ENCODE peak calls at places on chromosomes 16 and 17, in nine cellular contexts. J is GM23338; U is BE2C; K is body of pancreas; B is CD4-positive, alpha-beta memory T cell; A is PC-9; R is lung; I is sigmoid colon; Y is uterus. C is an unnamed sample.

GRCh38 chr16:88338896-88339295 is 43.9 kb upstream of the ZNF469 start:
- DNase-seq in Y (no peak), I (no peak), K (no peak), U (no peak), J (no peak), B (no peak), R (no peak), A (no peak), C (no peak)

GRCh38 chr17:67829331-67829730 is 4.0 kb downstream of the BPTF start:
- DNase-seq in I (no peak), Y (no peak), U (no peak), K (no peak), A (no peak), J (peak; percentile 27), R (no peak), B (peak; percentile 22), C (peak; percentile 7)

GRCh38 chr17:51601622-51602261 is 341.4 kb downstream of the UTP18 start:
- DNase-seq in Y (no peak), U (no peak), K (no peak), J (no peak), R (no peak), I (no peak), B (no peak), A (no peak), C (no peak)

GRCh38 chr17:18993876-18994275 is 10.7 kb downstream of the FAM83G start:
- DNase-seq in K (no peak), R (no peak), I (no peak), J (no peak), A (no peak), B (no peak), Y (no peak), U (no peak), C (no peak)

GRCh38 chr16:24208710-24209109 is 47.4 kb upstream of the CACNG3 start:
- DNase-seq in R (no peak), A (no peak), Y (no peak), J (peak; percentile 48), U (no peak), K (no peak), I (no peak), B (no peak), C (no peak)

GRCh38 chr16:11797957-11798299 is 870 bp upstream of the ZC3H7A start:
- DNase-seq in U (peak; percentile 35), Y (no peak), K (peak; percentile 29), R (no peak), B (no peak), I (no peak), J (no peak), A (no peak), C (no peak)

GRCh38 chr16:24580665-24581064 is 41.3 kb downstream of the RBBP6 start:
- DNase-seq in B (no peak), J (no peak), A (no peak), I (no peak), R (no peak), U (no peak), K (no peak), Y (no peak), C (peak; percentile 47)

GRCh38 chr17:17258998-17259397 is 22.0 kb upstream of the FLCN start:
- DNase-seq in B (no peak), A (no peak), U (no peak), K (no peak), I (no peak), J (no peak), R (no peak), Y (no peak), C (no peak)

GRCh38 chr17:6420173-6420641 is 14.7 kb downstream of the AIPL1 start:
- DNase-seq in J (peak; percentile 75), I (no peak), U (no peak), A (no peak), R (no peak), Y (no peak), K (peak; percentile 28), B (no peak), C (no peak)

GRCh38 chr16:85284138-85284897 is 172.0 kb upstream of the CIBAR2 start:
- DNase-seq in Y (no peak), B (no peak), U (no peak), I (no peak), J (no peak), R (no peak), K (no peak), A (no peak), C (no peak)

GRCh38 chr16:7506363-7506762 is 173.7 kb downstream of the RBFOX1 start:
- DNase-seq in B (no peak), K (no peak), J (no peak), U (no peak), I (no peak), Y (no peak), R (no peak), A (no peak), C (no peak)

GRCh38 chr17:2138318-2138717 is 83.4 kb downstream of the HIC1 start:
- DNase-seq in J (no peak), A (no peak), U (peak; percentile 57), Y (no peak), I (no peak), R (no peak), B (peak; percentile 7), K (no peak), C (peak; percentile 58)

GRCh38 chr16:56620311-56620897 is 5.2 kb upstream of the MT1E start:
- DNase-seq in I (no peak), R (no peak), Y (no peak), K (no peak), U (no peak), J (no peak), A (no peak), B (no peak), C (no peak)

GRCh38 chr17:33531311-33531710 is 238.2 kb upstream of the ASIC2 start:
- DNase-seq in B (no peak), U (no peak), Y (no peak), A (no peak), J (no peak), I (no peak), R (no peak), K (no peak), C (no peak)

GRCh38 chr16:89922884-89923639 is at the start of gene TUBB3:
- DNase-seq in U (peak; percentile 94), R (peak; percentile 46), B (no peak), J (peak; percentile 91), Y (no peak), I (no peak), A (no peak), K (peak; percentile 67), C (peak; percentile 81)

GRCh38 chr16:19589771-19590302 is 34.3 kb downstream of the VPS35L start:
- DNase-seq in Y (no peak), R (no peak), U (no peak), A (peak; percentile 76), J (no peak), K (no peak), I (no peak), B (no peak), C (no peak)

GRCh38 chr17:21677126-21677910 is 15.0 kb upstream of the KCNJ18 start:
- DNase-seq in B (no peak), J (no peak), K (no peak), R (no peak), I (peak; percentile 53), U (no peak), A (no peak), Y (no peak), C (no peak)

GRCh38 chr17:13599808-13600398 is 1.8 kb downstream of the HS3ST3A1 start:
- DNase-seq in U (no peak), A (no peak), K (no peak), R (no peak), J (no peak), B (no peak), I (no peak), Y (no peak), C (peak; percentile 30)

DNA sequence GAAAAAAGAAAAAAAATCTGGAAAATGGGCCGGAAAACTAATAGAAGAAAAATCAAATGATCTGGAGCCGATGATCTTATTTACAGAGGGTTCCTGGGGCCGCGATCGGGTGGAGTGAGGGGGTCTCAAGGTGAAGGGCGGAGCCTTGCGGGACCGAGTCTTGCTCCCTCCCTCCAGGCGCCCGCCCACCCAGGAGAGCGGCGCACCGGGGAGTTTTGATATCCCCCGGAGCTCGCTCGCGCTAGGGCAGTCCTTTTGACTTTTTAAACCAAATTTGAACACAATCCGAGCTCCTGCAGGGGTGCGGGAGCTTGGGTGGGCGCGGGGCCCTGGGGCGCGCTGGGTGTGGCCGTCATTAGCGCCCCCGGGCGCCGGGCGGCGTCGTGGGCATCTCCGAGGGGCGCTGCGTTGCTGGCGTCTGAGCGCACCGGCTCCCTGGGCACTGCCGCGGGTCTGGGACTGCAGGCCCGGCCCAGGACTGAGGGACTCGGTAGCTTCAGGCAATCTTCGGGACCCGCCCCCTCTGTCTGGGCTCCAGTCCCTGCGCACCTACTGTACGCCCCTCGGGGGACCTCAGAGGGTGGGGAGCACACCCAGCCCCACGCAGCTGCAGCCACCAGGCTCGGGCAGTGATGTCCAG is 10.9 kb downstream of the MAF start:
- DNase-seq in R (no peak), J (peak; percentile 68), K (no peak), U (no peak), B (no peak), I (no peak), Y (peak; percentile 45), A (no peak), C (no peak)
- H3K4me3 ChIP-seq in R (peak overlapping the region; percentile 48), J (peak overlapping the region; percentile 77), K (no peak overlapping the region), U (no peak overlapping the region), B (peak overlapping the region; percentile 16), I (peak overlapping the region; percentile 50), Y (peak overlapping the region; percentile 44), A (no peak overlapping the region), C (peak overlapping the region; percentile 33)

DNA sequence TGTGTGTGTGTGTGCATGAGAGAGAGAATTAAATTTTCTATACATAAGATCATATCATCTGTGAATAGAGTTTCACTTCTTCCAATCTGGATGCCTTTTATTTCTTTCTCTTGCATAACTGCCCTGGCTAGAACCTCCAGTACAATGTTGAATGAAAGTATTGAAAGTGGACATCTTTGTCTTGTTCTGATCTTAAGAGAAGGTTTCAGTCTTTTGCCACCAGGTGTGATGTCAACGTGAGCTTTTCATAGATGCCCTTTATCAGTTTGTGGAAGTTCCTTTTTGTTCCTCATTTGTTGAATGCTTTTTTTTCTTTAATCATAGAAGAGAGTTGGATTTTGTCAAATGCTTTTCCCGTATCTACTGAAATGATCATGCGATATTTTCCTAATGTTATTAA is 63.3 kb downstream of the RNF213 start:
- DNase-seq in Y (no peak), R (no peak), U (no peak), A (no peak), I (no peak), K (no peak), B (no peak), J (no peak), C (no peak)
- H3K36me3 ChIP-seq in Y (no peaks in the 10 kb centered on the region), R (peaks cover 37% of the 10 kb centered on the region), U (peaks cover under 1% of the 10 kb centered on the region), A (peaks cover 5% of the 10 kb centered on the region), I (peaks cover 71% of the 10 kb centered on the region), K (peaks cover 30% of the 10 kb centered on the region), B (peaks cover 86% of the 10 kb centered on the region), J (peaks cover 18% of the 10 kb centered on the region), C (peaks cover 80% of the 10 kb centered on the region)

DNA sequence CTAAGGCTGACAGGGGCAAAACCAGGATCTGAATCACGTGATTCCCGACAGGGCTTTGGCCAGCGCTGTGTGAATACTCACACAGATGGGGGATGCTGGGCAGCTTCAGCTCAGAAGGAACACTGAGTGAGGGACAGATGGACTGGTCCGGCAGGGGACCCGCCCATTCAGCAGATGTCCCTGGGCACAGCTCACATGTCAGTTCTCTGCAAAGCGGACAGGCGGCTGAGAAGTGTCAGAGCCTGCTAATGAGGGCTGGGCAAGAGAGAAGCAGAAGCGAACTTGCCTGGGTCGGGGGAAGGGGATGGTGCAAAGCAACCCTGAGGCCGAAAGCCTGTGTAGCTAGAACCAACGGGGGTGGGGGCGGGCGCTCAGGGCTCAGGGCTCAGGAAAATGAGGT is 11.9 kb upstream of the GLIS2 start:
- DNase-seq in B (no peak), U (peak; percentile 47), I (no peak), K (no peak), A (no peak), J (peak; percentile 49), R (no peak), Y (no peak), C (no peak)
- H3K4me1 ChIP-seq in B (peaks cover 18% of the 10 kb centered on the region), U (peaks cover 24% of the 10 kb centered on the region), I (peaks cover 26% of the 10 kb centered on the region), K (peaks cover 22% of the 10 kb centered on the region), A (peaks cover 21% of the 10 kb centered on the region), J (peaks cover 24% of the 10 kb centered on the region), R (peaks cover 10% of the 10 kb centered on the region), Y (no peaks in the 10 kb centered on the region), C (peaks cover 29% of the 10 kb centered on the region)

GRCh38 chr16:50712568-50712914 is 19.1 kb downstream of the NOD2 start:
- DNase-seq in B (no peak), R (no peak), K (no peak), U (no peak), I (no peak), Y (no peak), J (no peak), A (no peak), C (no peak)
- H3K4me3 ChIP-seq in B (no peak overlapping the region), R (no peak overlapping the region), K (no peak overlapping the region), U (no peak overlapping the region), I (no peak overlapping the region), Y (no peak overlapping the region), J (no peak overlapping the region), A (no peak overlapping the region), C (no peak overlapping the region)